ENCODE peak calls at places on chromosomes 7 and 10, in six cellular contexts. Q is Peyer's patch, X is spleen, O is body of pancreas, C is A549, S is stomach. G is an unnamed sample.

GRCh38 chr10:51758366-51758765 is 59.0 kb upstream of the CSTF2T start:
- DNase-seq in C (no peak), X (no peak), O (no peak), Q (no peak), S (no peak), G (no peak)

GRCh38 chr7:96414931-96415292 is 93.0 kb upstream of the SLC25A13 start:
- DNase-seq in X (no peak), O (peak; percentile 53), Q (no peak), C (no peak), S (no peak), G (no peak)

GRCh38 chr7:69739906-69740545 is 141.8 kb downstream of the AUTS2 start:
- DNase-seq in O (peak; percentile 13), C (no peak), Q (no peak), X (no peak), S (no peak), G (peak; percentile 45)

GRCh38 chr10:71899665-71900412 is 48.8 kb upstream of the PSAP start:
- DNase-seq in O (no peak), Q (no peak), C (no peak), S (no peak), X (no peak), G (no peak)

GRCh38 chr7:149198161-149198816 is 2.9 kb downstream of the ZNF282 start:
- DNase-seq in C (no peak), X (peak; percentile 67), S (no peak), O (no peak), Q (no peak), G (no peak)

GRCh38 chr10:84026821-84027257 is 112.5 kb upstream of the GHITM start:
- DNase-seq in X (no peak), Q (no peak), O (peak; percentile 17), S (no peak), C (no peak), G (no peak)

GRCh38 chr7:232571-233455 is 40.4 kb downstream of the FAM20C start:
- DNase-seq in X (no peak), C (no peak), Q (no peak), S (no peak), O (no peak), G (no peak)

GRCh38 chr10:87656431-87657072 is 3.1 kb upstream of the PAPSS2 start:
- DNase-seq in S (no peak), O (peak; percentile 16), Q (no peak), X (no peak), C (peak; percentile 58), G (no peak)

GRCh38 chr7:129644634-129645230 is 33.2 kb downstream of the NRF1 start:
- DNase-seq in C (no peak), S (no peak), X (no peak), Q (no peak), O (no peak), G (no peak)

GRCh38 chr10:59905066-59905734 is 1.2 kb downstream of the CCDC6 start:
- DNase-seq in S (peak; percentile 46), X (peak; percentile 86), O (peak; percentile 63), Q (peak; percentile 65), C (no peak), G (no peak)

GRCh38 chr10:79320785-79321493 is 26.3 kb upstream of the PPIF start:
- DNase-seq in S (no peak), X (no peak), C (peak; percentile 74), O (no peak), Q (no peak), G (no peak)

GRCh38 chr10:514137-514671 is 175.3 kb downstream of the DIP2C start:
- DNase-seq in S (peak; percentile 73), X (peak; percentile 65), O (peak; percentile 84), C (no peak), Q (peak; percentile 50), G (no peak)

GRCh38 chr7:135330088-135330487 is 96.5 kb downstream of the STRA8 start:
- DNase-seq in C (no peak), S (no peak), X (no peak), Q (no peak), O (no peak), G (peak; percentile 69)

GRCh38 chr10:78576276-78576675 is 492.5 kb upstream of the ZMIZ1 start:
- DNase-seq in X (no peak), O (no peak), C (no peak), Q (no peak), S (no peak), G (peak; percentile 28)

GRCh38 chr10:32379314-32379949 is 32.5 kb upstream of the EPC1 start:
- DNase-seq in C (no peak), O (no peak), S (no peak), Q (no peak), X (no peak), G (no peak)

GRCh38 chr10:32381165-32381564 is 34.2 kb upstream of the EPC1 start:
- DNase-seq in S (no peak), X (no peak), Q (no peak), O (no peak), C (no peak), G (no peak)

GRCh38 chr10:32377458-32378370 is 30.8 kb upstream of the EPC1 start:
- DNase-seq in Q (no peak), S (no peak), O (peak; percentile 33), C (no peak), X (no peak), G (no peak)

GRCh38 chr10:32378371-32379301 is 31.7 kb upstream of the EPC1 start:
- DNase-seq in O (peak; percentile 98), X (peak; percentile 98), Q (peak; percentile 93), S (peak; percentile 91), C (peak; percentile 79), G (peak; percentile 98)

DNA sequence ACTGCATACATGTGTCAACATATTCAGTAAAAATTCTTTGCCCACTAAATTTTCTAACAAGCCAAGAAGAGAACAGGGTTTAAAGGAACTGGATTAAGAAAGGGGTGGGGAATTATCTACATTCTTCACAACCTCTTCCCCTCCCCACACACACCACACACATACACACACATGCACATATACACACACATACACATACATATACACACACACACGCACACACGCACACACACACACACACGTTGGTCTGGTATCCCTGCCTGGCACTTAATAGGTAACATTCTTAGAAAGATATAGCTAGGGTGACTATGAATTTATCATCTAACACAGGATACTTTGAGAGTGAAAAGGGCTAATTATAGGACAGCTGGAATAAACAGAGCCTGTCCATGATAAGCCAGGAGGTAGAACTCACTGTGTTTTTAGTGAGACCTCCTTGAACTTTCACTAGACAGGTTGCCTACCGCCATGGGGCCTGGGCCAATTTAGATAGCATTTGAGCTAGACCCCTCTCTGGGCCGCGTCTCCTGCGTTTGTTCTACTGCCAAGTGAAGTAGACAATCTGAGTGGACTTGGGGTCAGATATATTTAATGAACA is 33.1 kb upstream of the EPC1 start:
- DNase-seq in S (no peak), O (no peak), C (no peak), X (no peak), Q (no peak), G (no peak)
- H3K4me3 ChIP-seq in S (peak overlapping the region; percentile 61), O (no peak overlapping the region), C (no peak overlapping the region), X (no peak overlapping the region), Q (no peak overlapping the region), G (no peak overlapping the region)

GRCh38 chr10:11536256-11536655 is 75.2 kb downstream of the USP6NL start:
- DNase-seq in C (no peak), X (no peak), Q (no peak), O (no peak), S (no peak), G (no peak)

GRCh38 chr10:11541296-11541695 is 70.2 kb downstream of the USP6NL start:
- DNase-seq in Q (no peak), X (no peak), S (no peak), C (no peak), O (no peak), G (no peak)

GRCh38 chr10:11539191-11539868 is 72.1 kb downstream of the USP6NL start:
- DNase-seq in S (no peak), X (no peak), C (no peak), Q (no peak), O (no peak), G (no peak)

GRCh38 chr10:11535376-11535959 is 76.0 kb downstream of the USP6NL start:
- DNase-seq in C (no peak), S (no peak), X (no peak), Q (no peak), O (no peak), G (no peak)

DNA sequence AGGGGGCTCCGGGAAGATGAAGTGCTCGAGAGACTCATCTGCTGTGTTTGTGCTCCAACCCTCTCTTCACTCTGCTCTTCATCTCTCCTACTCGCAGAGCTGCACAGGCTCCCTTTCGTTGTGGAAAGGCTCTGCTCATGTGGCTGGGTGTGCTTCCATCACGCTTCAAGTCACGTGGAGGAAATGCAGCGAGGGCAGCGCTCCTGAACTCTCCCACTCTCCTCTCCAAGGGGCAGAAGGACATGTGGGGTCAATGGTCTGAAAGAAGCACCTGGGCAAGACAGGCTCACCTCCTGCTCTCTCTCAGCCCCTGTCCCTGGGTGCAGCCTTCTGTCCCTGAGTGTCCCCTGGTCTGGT is 72.6 kb downstream of the USP6NL start:
- DNase-seq in C (no peak), O (no peak), X (no peak), S (no peak), Q (no peak), G (no peak)
- TF ChIP-seq POLR2A in C (no peak), O (no peak), X (no peak), S (no peak), Q (no peak), G (no peak)

GRCh38 chr7:128029405-128029995 is 1.7 kb downstream of the LRRC4 start:
- DNase-seq in S (no peak), Q (no peak), C (no peak), O (no peak), X (peak; percentile 76), G (no peak)

GRCh38 chr7:128030999-128031681 is at the start of gene LRRC4:
- DNase-seq in C (no peak), O (peak; percentile 29), X (peak; percentile 90), Q (peak; percentile 76), S (peak; percentile 48), G (no peak)

GRCh38 chr7:128032605-128033235 is 1.5 kb upstream of the LRRC4 start:
- DNase-seq in C (no peak), X (peak; percentile 89), Q (no peak), O (no peak), S (no peak), G (no peak)

GRCh38 chr7:128031901-128032604 is 816 bp upstream of the LRRC4 start:
- DNase-seq in C (no peak), X (peak; percentile 90), O (peak; percentile 30), Q (peak; percentile 59), S (peak; percentile 34), G (no peak)

GRCh38 chr7:128030263-128030998 is 806 bp downstream of the LRRC4 start:
- DNase-seq in S (no peak), O (no peak), C (no peak), Q (no peak), X (peak; percentile 78), G (no peak)
- H3K4me3 ChIP-seq in S (peak overlapping the region; percentile 66), O (no peak overlapping the region), C (no peak overlapping the region), Q (peak overlapping the region; percentile 36), X (peak overlapping the region; percentile 17), G (no peak overlapping the region)

DNA sequence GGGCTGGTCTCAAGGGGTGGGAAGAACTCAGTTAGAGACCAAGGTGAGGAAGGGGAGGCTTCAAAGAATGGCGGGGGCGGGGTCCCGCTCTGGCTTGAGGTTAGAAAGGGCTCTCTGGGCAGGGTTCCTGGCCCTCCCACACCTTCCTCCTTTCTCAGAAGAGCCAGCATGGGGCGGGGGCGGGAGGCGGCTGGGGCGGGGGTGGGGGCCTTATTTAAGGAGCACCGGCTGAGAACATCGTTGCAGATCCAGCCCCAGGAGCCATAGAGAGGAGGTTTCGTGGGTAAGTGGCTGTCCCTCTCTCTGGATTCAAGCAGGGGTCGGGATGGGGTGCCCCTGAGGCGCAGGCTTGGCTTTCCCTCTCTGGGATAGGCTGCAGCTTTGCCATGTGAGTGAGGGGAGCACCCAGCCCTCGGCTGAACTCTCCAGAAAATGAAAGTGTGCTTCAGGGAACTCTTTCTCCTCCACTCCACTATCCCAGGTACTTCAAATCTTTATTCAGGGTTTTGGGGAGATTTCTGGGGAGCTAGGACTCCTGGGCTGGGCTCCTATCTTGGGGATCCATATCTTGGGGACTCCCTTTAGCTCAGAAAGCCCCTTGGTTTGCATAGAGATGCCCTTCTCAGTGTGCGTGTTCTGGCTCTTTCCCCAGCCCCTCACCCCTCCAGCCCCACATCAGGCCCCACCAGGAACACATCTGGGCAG is 3.3 kb upstream of the CUEDC2 start:
- DNase-seq in X (no peak), O (no peak), C (no peak), S (no peak), Q (no peak), G (no peak)
- TF ChIP-seq POLR2A in X (no peak), O (no peak), C (no peak), S (no peak), Q (no peak), G (no peak)